ENCODE peak calls at places on chromosome 1, in seven cellular contexts. N, H, Q, P, X, M and V are unnamed samples.
A peak's percentile ranks its signal among the peaks of the same experiment; 100 is the strongest.

GRCh38 chr1:221098462-221099406 is 219.5 kb downstream of the HLX start:
- DNase-seq in N (no peak), H (peak; percentile 54), Q (peak; percentile 83), P (no peak), X (no peak), M (no peak), V (no peak)

GRCh38 chr1:12276225-12276624 is 46.4 kb downstream of the VPS13D start:
- DNase-seq in N (no peak), H (no peak), Q (no peak), P (no peak), X (peak; percentile 33), M (no peak), V (no peak)

GRCh38 chr1:237115035-237115434 is 73.1 kb downstream of the RYR2 start:
- DNase-seq in N (no peak), H (no peak), Q (no peak), P (no peak), X (no peak), M (no peak), V (no peak)

GRCh38 chr1:244011796-244012195 is 39.3 kb upstream of the ZBTB18 start:
- DNase-seq in N (no peak), H (no peak), Q (no peak), P (no peak), X (no peak), M (no peak), V (no peak)

GRCh38 chr1:119275145-119275929 is 93.2 kb upstream of the HAO2 start:
- DNase-seq in N (peak; percentile 38), H (peak; percentile 61), Q (peak; percentile 66), P (peak; percentile 34), X (peak; percentile 71), M (no peak), V (no peak)

GRCh38 chr1:184974086-184974836 is at the start of gene NIBAN1:
- DNase-seq in N (peak; percentile 10), H (peak; percentile 27), Q (peak; percentile 82), P (peak; percentile 51), X (peak; percentile 48), M (peak; percentile 28), V (no peak)

GRCh38 chr1:65431111-65431705 is 10.7 kb downstream of the LEPR start:
- DNase-seq in N (peak; percentile 13), H (peak; percentile 59), Q (peak; percentile 54), P (no peak), X (peak; percentile 35), M (no peak), V (no peak)

GRCh38 chr1:111879086-111879485 is 110.4 kb downstream of the KCND3 start:
- DNase-seq in N (no peak), H (no peak), Q (peak; percentile 5), P (no peak), X (no peak), M (no peak), V (no peak)

GRCh38 chr1:7265771-7266371 is 480.6 kb downstream of the CAMTA1 start:
- DNase-seq in N (no peak), H (peak; percentile 83), Q (peak; percentile 99), P (peak; percentile 39), X (peak; percentile 81), M (peak; percentile 23), V (no peak)

GRCh38 chr1:176462671-176463225 is at the start of gene PAPPA2:
- DNase-seq in N (no peak), H (no peak), Q (no peak), P (no peak), X (no peak), M (no peak), V (no peak)